ENCODE peak calls at places on chromosome 10, in eight cellular contexts. J is spleen, B is posterior vena cava, F is psoas muscle, K is renal cortical epithelial cell, N is tibial artery, Z is ovary, W is hepatocyte. G is an unnamed sample.

GRCh38 chr10:100697070-100697469 is 48.3 kb upstream of the PAX2 start:
- DNase-seq in J (peak), B (no peak), F (peak), K (peak), N (no peak), Z (no peak), W (peak), G (no peak)

GRCh38 chr10:35594115-35594849 is 10.9 kb upstream of the GJD4 start:
- DNase-seq in J (no peak), B (no peak), F (no peak), K (no peak), N (no peak), Z (no peak), W (no peak), G (no peak)

GRCh38 chr10:113221756-113222168 is 271.7 kb downstream of the TCF7L2 start:
- DNase-seq in J (no peak), B (no peak), F (no peak), K (peak), N (no peak), Z (no peak), W (peak), G (peak)

GRCh38 chr10:104109908-104110662 is 11.9 kb upstream of the SFR1 start:
- DNase-seq in J (no peak), B (no peak), F (no peak), K (peak), N (no peak), Z (no peak), W (peak), G (no peak)

GRCh38 chr10:84308481-84309304 is 19.7 kb upstream of the CCSER2 start:
- DNase-seq in J (no peak), B (no peak), F (peak), K (peak), N (no peak), Z (no peak), W (no peak), G (peak)

GRCh38 chr10:88794731-88795130 is 7.8 kb upstream of the LIPM start:
- DNase-seq in J (no peak), B (no peak), F (no peak), K (no peak), N (no peak), Z (no peak), W (no peak), G (no peak)

GRCh38 chr10:120221873-120222485 is 235.0 kb upstream of the PLPP4 start:
- DNase-seq in J (no peak), B (no peak), F (no peak), K (peak), N (no peak), Z (no peak), W (peak), G (peak)

GRCh38 chr10:43785252-43785651 is 136.6 kb upstream of the ZNF32 start:
- DNase-seq in J (no peak), B (no peak), F (no peak), K (no peak), N (no peak), Z (no peak), W (no peak), G (no peak)

GRCh38 chr10:70441161-70441876 is at the start of gene NODAL:
- DNase-seq in J (no peak), B (no peak), F (no peak), K (no peak), N (no peak), Z (no peak), W (no peak), G (peak)

GRCh38 chr10:123974406-123974805 is 82.8 kb upstream of the CPXM2 start:
- DNase-seq in J (no peak), B (no peak), F (no peak), K (peak), N (no peak), Z (no peak), W (peak), G (no peak)

GRCh38 chr10:103901299-103901698 is 16.7 kb downstream of the STN1 start:
- DNase-seq in J (no peak), B (no peak), F (no peak), K (no peak), N (no peak), Z (no peak), W (no peak), G (no peak)

GRCh38 chr10:10831085-10831484 is 186.6 kb upstream of the CELF2 start:
- DNase-seq in J (no peak), B (peak), F (peak), K (peak), N (peak), Z (no peak), W (peak), G (no peak)

GRCh38 chr10:44278669-44279337 is 106.1 kb downstream of the CXCL12 start:
- DNase-seq in J (no peak), B (no peak), F (no peak), K (no peak), N (no peak), Z (no peak), W (no peak), G (peak)

GRCh38 chr10:119335671-119336353 is 128.4 kb downstream of the GRK5 start:
- DNase-seq in J (peak), B (peak), F (no peak), K (no peak), N (no peak), Z (no peak), W (no peak), G (no peak)

GRCh38 chr10:3866347-3866746 is 81.3 kb upstream of the KLF6 start:
- DNase-seq in J (no peak), B (no peak), F (no peak), K (no peak), N (no peak), Z (no peak), W (no peak), G (no peak)

GRCh38 chr10:3655528-3655927 is 129.5 kb downstream of the KLF6 start:
- DNase-seq in J (no peak), B (no peak), F (no peak), K (no peak), N (no peak), Z (no peak), W (no peak), G (no peak)

GRCh38 chr10:132742837-132743194 is 43.1 kb downstream of the NKX6-2 start:
- DNase-seq in J (no peak), B (no peak), F (no peak), K (no peak), N (no peak), Z (no peak), W (no peak), G (peak)

GRCh38 chr10:18615618-18616017 is 35.8 kb downstream of the NSUN6 start:
- DNase-seq in J (no peak), B (no peak), F (no peak), K (peak), N (no peak), Z (no peak), W (no peak), G (no peak)

GRCh38 chr10:77431209-77431611 is 206.4 kb downstream of the KCNMA1 start:
- DNase-seq in J (no peak), B (peak), F (no peak), K (peak), N (no peak), Z (no peak), W (peak), G (no peak)

GRCh38 chr10:98097611-98098010 is 36.8 kb upstream of the R3HCC1L start:
- DNase-seq in J (no peak), B (no peak), F (no peak), K (peak), N (no peak), Z (no peak), W (no peak), G (peak)

GRCh38 chr10:132793871-132794849 is 8.2 kb upstream of the NKX6-2 start:
- DNase-seq in J (no peak), B (no peak), F (no peak), K (no peak), N (no peak), Z (no peak), W (no peak), G (peak)

GRCh38 chr10:7649673-7650330 is 17.0 kb downstream of the ITIH5 start:
- DNase-seq in J (no peak), B (no peak), F (peak), K (no peak), N (peak), Z (no peak), W (no peak), G (no peak)

GRCh38 chr10:8048281-8049008 is 6.0 kb upstream of the GATA3 start:
- DNase-seq in J (no peak), B (no peak), F (no peak), K (no peak), N (no peak), Z (no peak), W (no peak), G (peak)

GRCh38 chr10:110209926-110210662 is 2.7 kb downstream of the MXI1 start:
- DNase-seq in J (peak), B (peak), F (peak), K (no peak), N (peak), Z (peak), W (peak), G (peak)

GRCh38 chr10:46549171-46550075 is 7.0 kb downstream of the GPRIN2 start:
- DNase-seq in J (peak), B (peak), F (peak), K (no peak), N (peak), Z (no peak), W (no peak), G (no peak)

GRCh38 chr10:103921750-103922195 is 3.8 kb upstream of the STN1 start:
- DNase-seq in J (no peak), B (no peak), F (no peak), K (no peak), N (no peak), Z (no peak), W (peak), G (peak)

GRCh38 chr10:119415121-119415520 is 127.4 kb downstream of the RGS10 start:
- DNase-seq in J (no peak), B (no peak), F (no peak), K (no peak), N (no peak), Z (no peak), W (no peak), G (no peak)

GRCh38 chr10:110775022-110775379 is 96.7 kb upstream of the PDCD4 start:
- DNase-seq in J (no peak), B (no peak), F (no peak), K (no peak), N (no peak), Z (no peak), W (peak), G (no peak)

GRCh38 chr10:72007246-72007892 is 43.2 kb downstream of the CHST3 start:
- DNase-seq in J (no peak), B (peak), F (peak), K (no peak), N (no peak), Z (peak), W (no peak), G (no peak)

GRCh38 chr10:16819436-16819835 is 2.2 kb upstream of the RSU1 start:
- DNase-seq in J (no peak), B (no peak), F (no peak), K (no peak), N (no peak), Z (no peak), W (no peak), G (no peak)

GRCh38 chr10:96588601-96589419 is 2.0 kb upstream of the TM9SF3 start:
- DNase-seq in J (no peak), B (no peak), F (no peak), K (peak), N (no peak), Z (no peak), W (no peak), G (no peak)

GRCh38 chr10:69078311-69078710 is 9.6 kb upstream of the SRGN start:
- DNase-seq in J (no peak), B (no peak), F (no peak), K (no peak), N (no peak), Z (no peak), W (no peak), G (no peak)

GRCh38 chr10:77297370-77297692 is 340.3 kb downstream of the KCNMA1 start:
- DNase-seq in J (no peak), B (no peak), F (no peak), K (peak), N (no peak), Z (no peak), W (peak), G (no peak)

GRCh38 chr10:43056568-43057011 is 20.3 kb upstream of the RET start:
- DNase-seq in J (peak), B (peak), F (no peak), K (no peak), N (peak), Z (no peak), W (no peak), G (no peak)

GRCh38 chr10:31622993-31623392 is 304.0 kb downstream of the ZEB1 start:
- DNase-seq in J (no peak), B (no peak), F (no peak), K (no peak), N (no peak), Z (no peak), W (no peak), G (no peak)

GRCh38 chr10:91162495-91163268 is 57.8 kb upstream of the PCGF5 start:
- DNase-seq in J (peak), B (peak), F (peak), K (peak), N (peak), Z (peak), W (peak), G (peak)